ENCODE peak calls at places on chromosomes 2 and 18, in nine cellular contexts. One of them, this sample, is unnamed.

GRCh38 chr18:50190236-50190635 is 4.7 kb downstream of the MYO5B start:
- DNase-seq in naive thymus-derived CD8-positive, alpha-beta T cell: no peak
- DNase-seq in H9: no peak
- DNase-seq in activated naive CD8-positive, alpha-beta T cell treated with anti-CD3 and anti-CD28 coated beads for 36 hours: no peak
- DNase-seq in activated CD8-positive, alpha-beta T cell treated with anti-CD3 and anti-CD28 coated beads, Interleukin-2, amount 10 ng/mL, durations not matched to agents 7 days and 5 days: no peak
- DNase-seq in anterior cingulate cortex: no peak
- DNase-seq in NCI-H1092: no peak
- DNase-seq in mucosa of descending colon: no peak
- DNase-seq in HTR-8/SVneo: no peak
- DNase-seq in this sample: no peak

GRCh38 chr2:236366406-236366805 is 102.2 kb upstream of the ASB18 start:
- DNase-seq in mucosa of descending colon: no peak
- DNase-seq in naive thymus-derived CD8-positive, alpha-beta T cell: peak; percentile 46
- DNase-seq in H9: peak; percentile 10
- DNase-seq in NCI-H1092: no peak
- DNase-seq in anterior cingulate cortex: no peak
- DNase-seq in activated naive CD8-positive, alpha-beta T cell treated with anti-CD3 and anti-CD28 coated beads for 36 hours: peak; percentile 22
- DNase-seq in HTR-8/SVneo: no peak
- DNase-seq in activated CD8-positive, alpha-beta T cell treated with anti-CD3 and anti-CD28 coated beads, Interleukin-2, amount 10 ng/mL, durations not matched to agents 7 days and 5 days: peak; percentile 78
- DNase-seq in this sample: peak; percentile 50

GRCh38 chr2:45585267-45585861 is 25.7 kb downstream of the SRBD1 start:
- DNase-seq in activated naive CD8-positive, alpha-beta T cell treated with anti-CD3 and anti-CD28 coated beads for 36 hours: no peak
- DNase-seq in HTR-8/SVneo: peak; percentile 24
- DNase-seq in H9: no peak
- DNase-seq in naive thymus-derived CD8-positive, alpha-beta T cell: no peak
- DNase-seq in anterior cingulate cortex: no peak
- DNase-seq in NCI-H1092: no peak
- DNase-seq in mucosa of descending colon: no peak
- DNase-seq in activated CD8-positive, alpha-beta T cell treated with anti-CD3 and anti-CD28 coated beads, Interleukin-2, amount 10 ng/mL, durations not matched to agents 7 days and 5 days: peak; percentile 47
- DNase-seq in this sample: peak; percentile 40

GRCh38 chr2:98391581-98392270 is 45.5 kb downstream of the CNGA3 start:
- DNase-seq in naive thymus-derived CD8-positive, alpha-beta T cell: no peak
- DNase-seq in H9: no peak
- DNase-seq in anterior cingulate cortex: no peak
- DNase-seq in mucosa of descending colon: no peak
- DNase-seq in activated naive CD8-positive, alpha-beta T cell treated with anti-CD3 and anti-CD28 coated beads for 36 hours: no peak
- DNase-seq in NCI-H1092: no peak
- DNase-seq in activated CD8-positive, alpha-beta T cell treated with anti-CD3 and anti-CD28 coated beads, Interleukin-2, amount 10 ng/mL, durations not matched to agents 7 days and 5 days: no peak
- DNase-seq in HTR-8/SVneo: no peak
- DNase-seq in this sample: no peak

GRCh38 chr2:71716697-71717624 is 263.6 kb downstream of the DYSF start:
- DNase-seq in HTR-8/SVneo: peak; percentile 77
- DNase-seq in activated naive CD8-positive, alpha-beta T cell treated with anti-CD3 and anti-CD28 coated beads for 36 hours: no peak
- DNase-seq in mucosa of descending colon: peak; percentile 52
- DNase-seq in naive thymus-derived CD8-positive, alpha-beta T cell: no peak
- DNase-seq in H9: no peak
- DNase-seq in anterior cingulate cortex: no peak
- DNase-seq in NCI-H1092: no peak
- DNase-seq in activated CD8-positive, alpha-beta T cell treated with anti-CD3 and anti-CD28 coated beads, Interleukin-2, amount 10 ng/mL, durations not matched to agents 7 days and 5 days: no peak
- DNase-seq in this sample: no peak

GRCh38 chr2:26148501-26148900 is 24.4 kb upstream of the GAREM2 start:
- DNase-seq in activated CD8-positive, alpha-beta T cell treated with anti-CD3 and anti-CD28 coated beads, Interleukin-2, amount 10 ng/mL, durations not matched to agents 7 days and 5 days: no peak
- DNase-seq in HTR-8/SVneo: no peak
- DNase-seq in activated naive CD8-positive, alpha-beta T cell treated with anti-CD3 and anti-CD28 coated beads for 36 hours: no peak
- DNase-seq in NCI-H1092: no peak
- DNase-seq in H9: no peak
- DNase-seq in anterior cingulate cortex: no peak
- DNase-seq in naive thymus-derived CD8-positive, alpha-beta T cell: no peak
- DNase-seq in mucosa of descending colon: no peak
- DNase-seq in this sample: no peak

GRCh38 chr2:190217616-190218015 is 102.0 kb downstream of the HIBCH start:
- DNase-seq in H9: no peak
- DNase-seq in HTR-8/SVneo: no peak
- DNase-seq in anterior cingulate cortex: no peak
- DNase-seq in NCI-H1092: no peak
- DNase-seq in activated naive CD8-positive, alpha-beta T cell treated with anti-CD3 and anti-CD28 coated beads for 36 hours: no peak
- DNase-seq in mucosa of descending colon: no peak
- DNase-seq in activated CD8-positive, alpha-beta T cell treated with anti-CD3 and anti-CD28 coated beads, Interleukin-2, amount 10 ng/mL, durations not matched to agents 7 days and 5 days: no peak
- DNase-seq in naive thymus-derived CD8-positive, alpha-beta T cell: no peak
- DNase-seq in this sample: no peak

GRCh38 chr2:138503087-138503442 is 1.5 kb downstream of the SPOPL start:
- DNase-seq in NCI-H1092: no peak
- DNase-seq in naive thymus-derived CD8-positive, alpha-beta T cell: no peak
- DNase-seq in mucosa of descending colon: no peak
- DNase-seq in H9: no peak
- DNase-seq in activated CD8-positive, alpha-beta T cell treated with anti-CD3 and anti-CD28 coated beads, Interleukin-2, amount 10 ng/mL, durations not matched to agents 7 days and 5 days: no peak
- DNase-seq in anterior cingulate cortex: no peak
- DNase-seq in HTR-8/SVneo: no peak
- DNase-seq in activated naive CD8-positive, alpha-beta T cell treated with anti-CD3 and anti-CD28 coated beads for 36 hours: no peak
- DNase-seq in this sample: peak; percentile 5

GRCh38 chr2:159617080-159617479 is 732 bp upstream of the BAZ2B start:
- DNase-seq in activated CD8-positive, alpha-beta T cell treated with anti-CD3 and anti-CD28 coated beads, Interleukin-2, amount 10 ng/mL, durations not matched to agents 7 days and 5 days: no peak
- DNase-seq in anterior cingulate cortex: no peak
- DNase-seq in mucosa of descending colon: no peak
- DNase-seq in activated naive CD8-positive, alpha-beta T cell treated with anti-CD3 and anti-CD28 coated beads for 36 hours: no peak
- DNase-seq in H9: no peak
- DNase-seq in HTR-8/SVneo: no peak
- DNase-seq in NCI-H1092: no peak
- DNase-seq in naive thymus-derived CD8-positive, alpha-beta T cell: no peak
- DNase-seq in this sample: no peak

GRCh38 chr2:71506222-71506621 is 52.9 kb downstream of the DYSF start:
- DNase-seq in anterior cingulate cortex: no peak
- DNase-seq in NCI-H1092: no peak
- DNase-seq in naive thymus-derived CD8-positive, alpha-beta T cell: no peak
- DNase-seq in activated naive CD8-positive, alpha-beta T cell treated with anti-CD3 and anti-CD28 coated beads for 36 hours: no peak
- DNase-seq in HTR-8/SVneo: no peak
- DNase-seq in H9: no peak
- DNase-seq in mucosa of descending colon: no peak
- DNase-seq in activated CD8-positive, alpha-beta T cell treated with anti-CD3 and anti-CD28 coated beads, Interleukin-2, amount 10 ng/mL, durations not matched to agents 7 days and 5 days: no peak
- DNase-seq in this sample: no peak

GRCh38 chr2:223084873-223085272 is 32.9 kb downstream of the KCNE4 start:
- DNase-seq in activated CD8-positive, alpha-beta T cell treated with anti-CD3 and anti-CD28 coated beads, Interleukin-2, amount 10 ng/mL, durations not matched to agents 7 days and 5 days: no peak
- DNase-seq in HTR-8/SVneo: no peak
- DNase-seq in anterior cingulate cortex: no peak
- DNase-seq in naive thymus-derived CD8-positive, alpha-beta T cell: no peak
- DNase-seq in mucosa of descending colon: no peak
- DNase-seq in NCI-H1092: no peak
- DNase-seq in activated naive CD8-positive, alpha-beta T cell treated with anti-CD3 and anti-CD28 coated beads for 36 hours: no peak
- DNase-seq in H9: peak; percentile 48
- DNase-seq in this sample: no peak

GRCh38 chr2:220466251-220466691 is 838.8 kb downstream of the SLC4A3 start:
- DNase-seq in NCI-H1092: no peak
- DNase-seq in H9: no peak
- DNase-seq in anterior cingulate cortex: no peak
- DNase-seq in mucosa of descending colon: no peak
- DNase-seq in HTR-8/SVneo: no peak
- DNase-seq in activated CD8-positive, alpha-beta T cell treated with anti-CD3 and anti-CD28 coated beads, Interleukin-2, amount 10 ng/mL, durations not matched to agents 7 days and 5 days: no peak
- DNase-seq in naive thymus-derived CD8-positive, alpha-beta T cell: no peak
- DNase-seq in activated naive CD8-positive, alpha-beta T cell treated with anti-CD3 and anti-CD28 coated beads for 36 hours: no peak
- DNase-seq in this sample: no peak

GRCh38 chr2:237568121-237568660 is 1.8 kb downstream of the PRLH start:
- DNase-seq in HTR-8/SVneo: no peak
- DNase-seq in H9: no peak
- DNase-seq in NCI-H1092: no peak
- DNase-seq in mucosa of descending colon: peak; percentile 13
- DNase-seq in naive thymus-derived CD8-positive, alpha-beta T cell: no peak
- DNase-seq in activated naive CD8-positive, alpha-beta T cell treated with anti-CD3 and anti-CD28 coated beads for 36 hours: no peak
- DNase-seq in activated CD8-positive, alpha-beta T cell treated with anti-CD3 and anti-CD28 coated beads, Interleukin-2, amount 10 ng/mL, durations not matched to agents 7 days and 5 days: no peak
- DNase-seq in anterior cingulate cortex: no peak
- DNase-seq in this sample: no peak

GRCh38 chr2:11998626-11999378 is 252.4 kb downstream of the LPIN1 start:
- DNase-seq in activated naive CD8-positive, alpha-beta T cell treated with anti-CD3 and anti-CD28 coated beads for 36 hours: no peak
- DNase-seq in anterior cingulate cortex: no peak
- DNase-seq in activated CD8-positive, alpha-beta T cell treated with anti-CD3 and anti-CD28 coated beads, Interleukin-2, amount 10 ng/mL, durations not matched to agents 7 days and 5 days: no peak
- DNase-seq in naive thymus-derived CD8-positive, alpha-beta T cell: no peak
- DNase-seq in NCI-H1092: no peak
- DNase-seq in mucosa of descending colon: no peak
- DNase-seq in H9: no peak
- DNase-seq in HTR-8/SVneo: no peak
- DNase-seq in this sample: no peak

GRCh38 chr2:55014962-55015939 is 35.0 kb downstream of the RTN4 start:
- DNase-seq in H9: no peak
- DNase-seq in activated CD8-positive, alpha-beta T cell treated with anti-CD3 and anti-CD28 coated beads, Interleukin-2, amount 10 ng/mL, durations not matched to agents 7 days and 5 days: peak; percentile 49
- DNase-seq in mucosa of descending colon: no peak
- DNase-seq in activated naive CD8-positive, alpha-beta T cell treated with anti-CD3 and anti-CD28 coated beads for 36 hours: peak; percentile 10
- DNase-seq in HTR-8/SVneo: peak; percentile 54
- DNase-seq in naive thymus-derived CD8-positive, alpha-beta T cell: peak; percentile 38
- DNase-seq in NCI-H1092: no peak
- DNase-seq in anterior cingulate cortex: no peak
- DNase-seq in this sample: peak; percentile 58